ENCODE peak calls at places on chromosome 5, in ten cellular contexts. One of them, this sample, is unnamed.

GRCh38 chr5:86748538-86749105 is 130.9 kb downstream of the COX7C start:
- DNase-seq in foreskin fibroblast: no peak
- DNase-seq in PC-9: no peak
- DNase-seq in retinal pigment epithelial cell: no peak
- DNase-seq in A673: no peak
- DNase-seq in astrocyte of the spinal cord: no peak
- DNase-seq in neural progenitor cell: no peak
- DNase-seq in endothelial cell: no peak
- DNase-seq in fibroblast of the aortic adventitia: no peak
- DNase-seq in BE2C: no peak
- DNase-seq in this sample: no peak

GRCh38 chr5:144187699-144188294 is 17.1 kb downstream of the KCTD16 start:
- DNase-seq in endothelial cell: no peak
- DNase-seq in BE2C: peak; percentile 56
- DNase-seq in retinal pigment epithelial cell: no peak
- DNase-seq in PC-9: peak; percentile 63
- DNase-seq in A673: peak; percentile 65
- DNase-seq in astrocyte of the spinal cord: peak; percentile 96
- DNase-seq in foreskin fibroblast: peak; percentile 93
- DNase-seq in neural progenitor cell: no peak
- DNase-seq in fibroblast of the aortic adventitia: peak; percentile 98
- DNase-seq in this sample: peak; percentile 67

GRCh38 chr5:153565822-153566221 is 75.4 kb downstream of the GRIA1 start:
- DNase-seq in foreskin fibroblast: peak; percentile 88
- DNase-seq in PC-9: no peak
- DNase-seq in endothelial cell: no peak
- DNase-seq in neural progenitor cell: no peak
- DNase-seq in BE2C: no peak
- DNase-seq in A673: no peak
- DNase-seq in retinal pigment epithelial cell: no peak
- DNase-seq in astrocyte of the spinal cord: peak; percentile 32
- DNase-seq in fibroblast of the aortic adventitia: peak; percentile 69
- DNase-seq in this sample: no peak

GRCh38 chr5:179801304-179802206 is 5.1 kb downstream of the MGAT4B start:
- DNase-seq in astrocyte of the spinal cord: peak; percentile 42
- DNase-seq in A673: peak; percentile 75
- DNase-seq in fibroblast of the aortic adventitia: peak; percentile 47
- DNase-seq in endothelial cell: peak; percentile 78
- DNase-seq in PC-9: no peak
- DNase-seq in foreskin fibroblast: peak; percentile 47
- DNase-seq in retinal pigment epithelial cell: no peak
- DNase-seq in BE2C: peak; percentile 91
- DNase-seq in neural progenitor cell: peak; percentile 85
- DNase-seq in this sample: peak; percentile 68

GRCh38 chr5:76472338-76473336 is 69.6 kb downstream of the IQGAP2 start:
- DNase-seq in endothelial cell: no peak
- DNase-seq in retinal pigment epithelial cell: no peak
- DNase-seq in fibroblast of the aortic adventitia: no peak
- DNase-seq in astrocyte of the spinal cord: no peak
- DNase-seq in foreskin fibroblast: no peak
- DNase-seq in neural progenitor cell: no peak
- DNase-seq in BE2C: no peak
- DNase-seq in PC-9: no peak
- DNase-seq in A673: no peak
- DNase-seq in this sample: no peak

GRCh38 chr5:94024101-94024500 is 282.7 kb upstream of the POU5F2 start:
- DNase-seq in foreskin fibroblast: no peak
- DNase-seq in neural progenitor cell: no peak
- DNase-seq in PC-9: no peak
- DNase-seq in fibroblast of the aortic adventitia: peak; percentile 65
- DNase-seq in endothelial cell: no peak
- DNase-seq in A673: no peak
- DNase-seq in astrocyte of the spinal cord: peak; percentile 14
- DNase-seq in retinal pigment epithelial cell: no peak
- DNase-seq in BE2C: no peak
- DNase-seq in this sample: no peak

GRCh38 chr5:66967102-66967501 is 229.5 kb downstream of the CD180 start:
- DNase-seq in astrocyte of the spinal cord: peak; percentile 72
- DNase-seq in retinal pigment epithelial cell: no peak
- DNase-seq in neural progenitor cell: no peak
- DNase-seq in A673: no peak
- DNase-seq in fibroblast of the aortic adventitia: peak; percentile 74
- DNase-seq in endothelial cell: no peak
- DNase-seq in foreskin fibroblast: peak; percentile 73
- DNase-seq in PC-9: no peak
- DNase-seq in BE2C: no peak
- DNase-seq in this sample: no peak

GRCh38 chr5:142141463-142141862 is 32.9 kb downstream of the NDFIP1 start:
- DNase-seq in A673: peak; percentile 28
- DNase-seq in neural progenitor cell: no peak
- DNase-seq in BE2C: no peak
- DNase-seq in fibroblast of the aortic adventitia: no peak
- DNase-seq in foreskin fibroblast: no peak
- DNase-seq in retinal pigment epithelial cell: no peak
- DNase-seq in PC-9: no peak
- DNase-seq in astrocyte of the spinal cord: no peak
- DNase-seq in endothelial cell: no peak
- DNase-seq in this sample: no peak

GRCh38 chr5:54889826-54890225 is 95.6 kb downstream of the ESM1 start:
- DNase-seq in neural progenitor cell: no peak
- DNase-seq in foreskin fibroblast: peak; percentile 39
- DNase-seq in endothelial cell: no peak
- DNase-seq in BE2C: no peak
- DNase-seq in retinal pigment epithelial cell: peak; percentile 92
- DNase-seq in fibroblast of the aortic adventitia: peak; percentile 76
- DNase-seq in astrocyte of the spinal cord: peak; percentile 79
- DNase-seq in PC-9: peak; percentile 96
- DNase-seq in A673: peak; percentile 80
- DNase-seq in this sample: no peak

GRCh38 chr5:141876628-141877477 is 1.4 kb downstream of the PCDH1 start:
- DNase-seq in PC-9: no peak
- DNase-seq in retinal pigment epithelial cell: no peak
- DNase-seq in astrocyte of the spinal cord: no peak
- DNase-seq in fibroblast of the aortic adventitia: no peak
- DNase-seq in endothelial cell: no peak
- DNase-seq in foreskin fibroblast: no peak
- DNase-seq in BE2C: no peak
- DNase-seq in A673: no peak
- DNase-seq in neural progenitor cell: peak; percentile 46
- DNase-seq in this sample: peak; percentile 64

DNA sequence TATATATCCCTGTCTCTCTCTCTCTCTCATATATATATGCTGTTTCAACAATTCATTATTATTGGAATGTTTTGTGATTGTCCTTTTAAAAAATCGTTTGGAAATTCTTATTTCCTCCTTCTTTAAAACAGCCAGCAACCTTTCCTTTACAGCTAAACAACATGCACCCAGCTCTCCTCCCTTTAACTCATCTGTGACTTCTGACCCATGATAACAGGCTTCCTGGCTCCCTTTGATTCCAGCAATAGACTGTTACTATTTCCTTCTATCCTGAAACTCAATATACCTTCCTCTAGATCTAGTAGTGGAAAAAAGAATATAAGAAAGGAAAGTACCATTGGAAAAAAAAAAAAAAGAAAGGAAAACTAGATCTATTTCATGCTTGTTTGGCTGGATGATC is 254.7 kb upstream of the RGMB start:
- DNase-seq in BE2C: no peak
- DNase-seq in neural progenitor cell: no peak
- DNase-seq in retinal pigment epithelial cell: no peak
- DNase-seq in endothelial cell: no peak
- DNase-seq in PC-9: no peak
- DNase-seq in fibroblast of the aortic adventitia: no peak
- DNase-seq in astrocyte of the spinal cord: no peak
- DNase-seq in foreskin fibroblast: no peak
- DNase-seq in A673: no peak
- DNase-seq in this sample: no peak
- TF ChIP-seq CTCF in BE2C: no peak
- TF ChIP-seq CTCF in neural progenitor cell: no peak
- TF ChIP-seq CTCF in retinal pigment epithelial cell: no peak
- TF ChIP-seq CTCF in endothelial cell: no peak
- TF ChIP-seq CTCF in PC-9: no peak
- TF ChIP-seq CTCF in fibroblast of the aortic adventitia: no peak
- TF ChIP-seq CTCF in astrocyte of the spinal cord: no peak
- TF ChIP-seq CTCF in foreskin fibroblast: no peak
- TF ChIP-seq CTCF in A673: no peak
- TF ChIP-seq CTCF in this sample: no peak

GRCh38 chr5:96807099-96807654 is 568 bp downstream of the ERAP1 start:
- DNase-seq in retinal pigment epithelial cell: no peak
- DNase-seq in foreskin fibroblast: peak; percentile 75
- DNase-seq in neural progenitor cell: peak; percentile 69
- DNase-seq in A673: peak; percentile 71
- DNase-seq in endothelial cell: peak; percentile 64
- DNase-seq in fibroblast of the aortic adventitia: peak; percentile 57
- DNase-seq in PC-9: peak; percentile 51
- DNase-seq in BE2C: peak; percentile 91
- DNase-seq in astrocyte of the spinal cord: peak; percentile 64
- DNase-seq in this sample: peak; percentile 84
- TF ChIP-seq CTCF in retinal pigment epithelial cell: no peak
- TF ChIP-seq CTCF in foreskin fibroblast: no peak
- TF ChIP-seq CTCF in neural progenitor cell: no peak
- TF ChIP-seq CTCF in A673: no peak
- TF ChIP-seq CTCF in endothelial cell: no peak
- TF ChIP-seq CTCF in fibroblast of the aortic adventitia: no peak
- TF ChIP-seq CTCF in PC-9: no peak
- TF ChIP-seq CTCF in BE2C: no peak
- TF ChIP-seq CTCF in astrocyte of the spinal cord: no peak
- TF ChIP-seq CTCF in this sample: no peak

GRCh38 chr5:42994285-42995151 is 45.6 kb downstream of the ANXA2R start:
- DNase-seq in neural progenitor cell: peak; percentile 95
- DNase-seq in BE2C: peak; percentile 87
- DNase-seq in endothelial cell: peak; percentile 47
- DNase-seq in A673: peak; percentile 96
- DNase-seq in fibroblast of the aortic adventitia: peak; percentile 96
- DNase-seq in foreskin fibroblast: peak; percentile 88
- DNase-seq in astrocyte of the spinal cord: peak; percentile 97
- DNase-seq in PC-9: no peak
- DNase-seq in retinal pigment epithelial cell: peak; percentile 92
- DNase-seq in this sample: peak; percentile 94
- TF ChIP-seq CTCF in neural progenitor cell: peak; percentile 70
- TF ChIP-seq CTCF in BE2C: peak; percentile 82
- TF ChIP-seq CTCF in endothelial cell: peak; percentile 62
- TF ChIP-seq CTCF in A673: peak; percentile 88
- TF ChIP-seq CTCF in fibroblast of the aortic adventitia: peak; percentile 90
- TF ChIP-seq CTCF in foreskin fibroblast: peak; percentile 78
- TF ChIP-seq CTCF in astrocyte of the spinal cord: peak; percentile 84
- TF ChIP-seq CTCF in PC-9: no peak
- TF ChIP-seq CTCF in retinal pigment epithelial cell: peak; percentile 83
- TF ChIP-seq CTCF in this sample: peak; percentile 85

DNA sequence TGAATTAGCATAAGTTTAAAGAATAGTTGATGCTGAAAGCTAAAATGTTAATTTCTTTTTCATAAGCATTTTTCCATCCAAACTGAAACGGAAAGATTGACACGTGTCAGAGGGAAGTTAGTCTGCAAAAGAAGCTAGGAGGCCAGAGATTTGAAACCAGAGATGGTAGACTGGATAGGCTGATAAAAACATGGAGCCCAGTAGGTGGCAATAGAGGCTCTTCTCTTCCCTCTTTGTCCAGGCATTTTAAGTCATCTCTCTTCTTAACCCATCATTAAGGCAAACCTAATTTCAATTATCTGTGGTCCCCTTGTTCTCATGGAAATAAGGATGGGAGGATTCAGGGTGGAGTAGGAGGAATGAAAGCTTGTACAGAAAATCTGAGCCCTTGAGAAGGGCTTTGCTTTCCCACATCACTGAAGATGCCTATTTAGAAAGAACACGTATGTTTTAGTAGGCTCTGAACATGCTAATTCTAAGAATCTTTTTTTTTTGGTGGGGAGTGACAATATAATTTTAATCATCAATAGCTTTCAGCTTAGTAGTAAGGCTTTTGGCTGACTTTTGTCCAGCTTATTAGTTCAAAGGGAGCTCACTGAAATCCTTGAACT is 66.5 kb downstream of the ZNF474 start:
- DNase-seq in astrocyte of the spinal cord: peak; percentile 76
- DNase-seq in BE2C: peak; percentile 35
- DNase-seq in foreskin fibroblast: no peak
- DNase-seq in neural progenitor cell: peak; percentile 74
- DNase-seq in fibroblast of the aortic adventitia: peak; percentile 74
- DNase-seq in A673: peak; percentile 57
- DNase-seq in PC-9: no peak
- DNase-seq in retinal pigment epithelial cell: peak; percentile 15
- DNase-seq in endothelial cell: peak; percentile 57
- DNase-seq in this sample: no peak
- TF ChIP-seq CTCF in astrocyte of the spinal cord: peak; percentile 78
- TF ChIP-seq CTCF in BE2C: peak; percentile 78
- TF ChIP-seq CTCF in foreskin fibroblast: peak; percentile 73
- TF ChIP-seq CTCF in neural progenitor cell: peak; percentile 75
- TF ChIP-seq CTCF in fibroblast of the aortic adventitia: peak; percentile 81
- TF ChIP-seq CTCF in A673: peak; percentile 66
- TF ChIP-seq CTCF in PC-9: peak; percentile 71
- TF ChIP-seq CTCF in retinal pigment epithelial cell: peak; percentile 79
- TF ChIP-seq CTCF in endothelial cell: peak; percentile 38
- TF ChIP-seq CTCF in this sample: peak; percentile 52

This sample was measured in ascending aorta.